ENCODE peak calls at places on chromosomes 1 and 21, in ten cellular contexts. F, L, V, P, T, W, I, J, U and X are unnamed samples.

GRCh38 chr1:184176058-184176457 is 124.5 kb downstream of the TSEN15 start:
- DNase-seq in F (no peak), L (no peak), V (no peak), P (peak; percentile 75), T (no peak), W (no peak), I (no peak), J (no peak), U (no peak), X (no peak)

GRCh38 chr1:21638531-21639341 is 30.4 kb downstream of the RAP1GAP start:
- DNase-seq in F (no peak), L (no peak), V (peak; percentile 48), P (no peak), T (no peak), W (no peak), I (peak; percentile 82), J (peak; percentile 22), U (no peak), X (no peak)

GRCh38 chr1:234413485-234413884 is 40.2 kb downstream of the COA6 start:
- DNase-seq in F (no peak), L (no peak), V (no peak), P (no peak), T (no peak), W (no peak), I (no peak), J (no peak), U (no peak), X (no peak)

GRCh38 chr1:182317489-182318180 is 74.0 kb downstream of the GLUL start:
- DNase-seq in F (no peak), L (no peak), V (no peak), P (peak; percentile 90), T (no peak), W (no peak), I (no peak), J (no peak), U (no peak), X (no peak)

GRCh38 chr1:178530520-178530919 is 17.6 kb downstream of the TEX35 start:
- DNase-seq in F (no peak), L (no peak), V (no peak), P (no peak), T (no peak), W (no peak), I (no peak), J (no peak), U (no peak), X (no peak)

GRCh38 chr1:203340112-203340804 is 10.7 kb downstream of the FMOD start:
- DNase-seq in F (peak; percentile 94), L (peak; percentile 89), V (peak; percentile 90), P (peak; percentile 91), T (peak; percentile 77), W (no peak), I (peak; percentile 75), J (peak; percentile 75), U (peak; percentile 71), X (peak; percentile 53)

GRCh38 chr1:78301141-78301540 is 189.6 kb upstream of the PTGFR start:
- DNase-seq in F (no peak), L (no peak), V (no peak), P (no peak), T (no peak), W (no peak), I (no peak), J (no peak), U (no peak), X (no peak)

GRCh38 chr1:180672105-180672504 is 40.3 kb downstream of the XPR1 start:
- DNase-seq in F (no peak), L (no peak), V (no peak), P (no peak), T (no peak), W (no peak), I (no peak), J (no peak), U (no peak), X (no peak)

GRCh38 chr1:202086579-202087350 is 36.0 kb upstream of the GPR37L1 start:
- DNase-seq in F (no peak), L (no peak), V (no peak), P (peak; percentile 71), T (no peak), W (no peak), I (no peak), J (no peak), U (no peak), X (no peak)

GRCh38 chr21:44331650-44332306 is 7.4 kb downstream of the CFAP410 start:
- DNase-seq in F (no peak), L (no peak), V (no peak), P (no peak), T (no peak), W (no peak), I (no peak), J (no peak), U (no peak), X (no peak)

GRCh38 chr1:21313146-21313885 is 23.1 kb upstream of the ECE1 start:
- DNase-seq in F (no peak), L (no peak), V (peak; percentile 60), P (no peak), T (no peak), W (no peak), I (no peak), J (peak; percentile 52), U (no peak), X (no peak)

GRCh38 chr1:226149806-226150205 is 36.7 kb downstream of the ACBD3 start:
- DNase-seq in F (no peak), L (no peak), V (peak; percentile 24), P (no peak), T (no peak), W (no peak), I (no peak), J (no peak), U (no peak), X (no peak)

GRCh38 chr1:81509619-81510018 is 291.1 kb upstream of the ADGRL2 start:
- DNase-seq in F (peak; percentile 76), L (no peak), V (no peak), P (no peak), T (no peak), W (no peak), I (no peak), J (no peak), U (peak; percentile 58), X (no peak)

GRCh38 chr21:43287974-43288755 is 119.4 kb downstream of the CRYAA start:
- DNase-seq in F (no peak), L (no peak), V (no peak), P (no peak), T (no peak), W (no peak), I (no peak), J (no peak), U (no peak), X (no peak)

GRCh38 chr1:218592688-218593087 is 247.6 kb downstream of the TGFB2 start:
- DNase-seq in F (no peak), L (no peak), V (no peak), P (no peak), T (no peak), W (no peak), I (no peak), J (peak; percentile 70), U (no peak), X (no peak)

GRCh38 chr1:108561731-108562326 is 1.9 kb downstream of the EEIG2 start:
- DNase-seq in F (peak; percentile 84), L (peak; percentile 78), V (peak; percentile 32), P (peak; percentile 26), T (peak; percentile 73), W (peak; percentile 72), I (peak; percentile 77), J (no peak), U (peak; percentile 70), X (peak; percentile 35)

GRCh38 chr1:162372159-162373071 is 4.2 kb downstream of the SPATA46 start:
- DNase-seq in F (no peak), L (no peak), V (no peak), P (no peak), T (no peak), W (no peak), I (no peak), J (no peak), U (no peak), X (peak; percentile 96)

GRCh38 chr1:168610111-168610510 is 33.7 kb downstream of the XCL1 start:
- DNase-seq in F (peak; percentile 8), L (no peak), V (no peak), P (no peak), T (no peak), W (no peak), I (no peak), J (no peak), U (no peak), X (no peak)

GRCh38 chr1:15640667-15641066 is 23.4 kb downstream of the DDI2 start:
- DNase-seq in F (no peak), L (no peak), V (no peak), P (no peak), T (no peak), W (no peak), I (no peak), J (no peak), U (no peak), X (no peak)

GRCh38 chr1:23727362-23727811 is 15.9 kb upstream of the ELOA start:
- DNase-seq in F (no peak), L (no peak), V (no peak), P (no peak), T (peak; percentile 80), W (no peak), I (peak; percentile 84), J (no peak), U (no peak), X (no peak)

GRCh38 chr1:58762806-58763205 is 21.0 kb downstream of the JUN start:
- DNase-seq in F (no peak), L (no peak), V (no peak), P (no peak), T (no peak), W (no peak), I (no peak), J (peak; percentile 81), U (no peak), X (no peak)

GRCh38 chr1:71047635-71048607 is at the start of gene PTGER3:
- DNase-seq in F (peak; percentile 87), L (peak; percentile 47), V (peak; percentile 10), P (peak; percentile 28), T (peak; percentile 84), W (no peak), I (peak; percentile 71), J (no peak), U (peak; percentile 79), X (peak; percentile 63)

GRCh38 chr1:30085814-30086770 is 637.3 kb downstream of the MATN1 start:
- DNase-seq in F (peak; percentile 96), L (peak; percentile 67), V (no peak), P (peak; percentile 61), T (no peak), W (no peak), I (no peak), J (peak; percentile 74), U (peak; percentile 94), X (no peak)

GRCh38 chr1:153932071-153932592 is 9.4 kb upstream of the GATAD2B start:
- DNase-seq in F (no peak), L (no peak), V (no peak), P (no peak), T (no peak), W (no peak), I (no peak), J (no peak), U (no peak), X (no peak)

GRCh38 chr1:191608367-191608766 is 549.9 kb upstream of the RGS18 start:
- DNase-seq in F (no peak), L (no peak), V (no peak), P (peak; percentile 30), T (no peak), W (no peak), I (no peak), J (no peak), U (no peak), X (no peak)

GRCh38 chr1:197399691-197400521 is 131.9 kb downstream of the CRB1 start:
- DNase-seq in F (peak; percentile 52), L (peak; percentile 23), V (peak; percentile 44), P (peak; percentile 5), T (no peak), W (no peak), I (no peak), J (peak; percentile 34), U (no peak), X (peak; percentile 24)